ENCODE peak calls at places on chromosomes 1 and 21, in seven cellular contexts. A is PC-3, N is fibroblast of lung, M is GM23338, B is HCT116, Z is GM23248, R is OCI-LY7. P is an unnamed sample.

GRCh38 chr1:210362526-210362925 is 33.8 kb downstream of the HHAT start:
- DNase-seq in M (no peak), N (peak), Z (peak), A (no peak), R (no peak), B (no peak), P (no peak)

GRCh38 chr1:206575165-206575893 is 36.9 kb downstream of the EIF2D start:
- DNase-seq in B (no peak), A (no peak), N (peak), R (peak), M (peak), Z (peak), P (no peak)

GRCh38 chr1:209948155-209948554 is 10.1 kb downstream of the SYT14 start:
- DNase-seq in N (no peak), R (no peak), Z (no peak), M (no peak), B (no peak), A (no peak), P (no peak)

GRCh38 chr1:208269338-208269666 is 25.1 kb upstream of the PLXNA2 start:
- DNase-seq in N (no peak), M (no peak), R (no peak), Z (peak), B (no peak), A (no peak), P (no peak)

GRCh38 chr1:18549131-18549530 is 68.4 kb downstream of the KLHDC7A start:
- DNase-seq in A (no peak), M (no peak), N (no peak), Z (no peak), R (no peak), B (no peak), P (no peak)

GRCh38 chr21:15195768-15196167 is 131.0 kb upstream of the NRIP1 start:
- DNase-seq in B (no peak), Z (no peak), R (no peak), A (no peak), M (no peak), N (no peak), P (no peak)

GRCh38 chr21:41783476-41784150 is 16.8 kb upstream of the RIPK4 start:
- DNase-seq in Z (peak), B (peak), M (no peak), N (peak), A (peak), R (no peak), P (peak)

GRCh38 chr1:231159202-231159962 is 2.5 kb upstream of the TRIM67 start:
- DNase-seq in A (no peak), Z (no peak), N (no peak), M (no peak), B (no peak), R (no peak), P (no peak)

GRCh38 chr1:51192213-51192843 is 43.7 kb upstream of the RNF11 start:
- DNase-seq in M (peak), B (peak), A (peak), R (peak), Z (peak), N (peak), P (peak)

GRCh38 chr1:16146888-16147614 is 8.8 kb downstream of the EPHA2 start:
- DNase-seq in M (no peak), Z (peak), A (peak), B (no peak), R (no peak), N (peak), P (peak)

GRCh38 chr1:21937372-21938121 is 437 bp upstream of the HSPG2 start:
- DNase-seq in Z (peak), B (peak), R (peak), N (peak), M (peak), A (peak), P (peak)

GRCh38 chr1:72366473-72366872 is 84.1 kb upstream of the NEGR1 start:
- DNase-seq in R (no peak), M (no peak), A (peak), N (peak), B (no peak), Z (peak), P (peak)

GRCh38 chr1:219039755-219040154 is 133.9 kb upstream of the LYPLAL1 start:
- DNase-seq in N (no peak), B (no peak), M (no peak), R (no peak), A (no peak), Z (no peak), P (no peak)

GRCh38 chr1:18485227-18485626 is 4.5 kb downstream of the KLHDC7A start:
- DNase-seq in R (no peak), B (no peak), N (no peak), A (no peak), Z (no peak), M (no peak), P (no peak)

GRCh38 chr1:110207831-110208230 is 2.3 kb upstream of the KCNC4 start:
- DNase-seq in M (peak), B (no peak), Z (peak), R (peak), A (peak), N (peak), P (peak)

GRCh38 chr1:192803501-192803900 is 5.3 kb upstream of the RGS2 start:
- DNase-seq in M (no peak), N (no peak), R (no peak), Z (no peak), A (no peak), B (no peak), P (no peak)

GRCh38 chr21:33993286-33994231 is 78.0 kb upstream of the ATP5PO start:
- DNase-seq in M (no peak), A (no peak), Z (no peak), N (no peak), R (peak), B (no peak), P (no peak)

GRCh38 chr1:240320645-240321044 is 229.0 kb downstream of the FMN2 start:
- DNase-seq in N (peak), B (no peak), Z (no peak), M (no peak), R (no peak), A (no peak), P (no peak)

GRCh38 chr1:171506525-171507304 is 21.4 kb downstream of the PRRC2C start:
- DNase-seq in Z (no peak), R (no peak), N (peak), A (no peak), M (peak), B (no peak), P (no peak)

GRCh38 chr1:7341145-7341900 is 429.8 kb upstream of the VAMP3 start:
- DNase-seq in Z (peak), M (no peak), N (peak), A (no peak), B (no peak), R (no peak), P (no peak)

GRCh38 chr1:84348240-84348555 is 46.7 kb downstream of the SAMD13 start:
- DNase-seq in Z (peak), M (no peak), N (peak), A (peak), B (peak), R (no peak), P (peak)

GRCh38 chr1:160722726-160723125 is 11.1 kb upstream of the CD48 start:
- DNase-seq in A (no peak), N (no peak), R (no peak), B (no peak), Z (no peak), M (no peak), P (no peak)

GRCh38 chr1:18940303-18941020 is 16.0 kb downstream of the IFFO2 start:
- DNase-seq in R (no peak), N (no peak), Z (peak), M (no peak), A (no peak), B (no peak), P (no peak)

GRCh38 chr1:59718989-59719360 is 95.8 kb upstream of the HOOK1 start:
- DNase-seq in A (no peak), M (no peak), N (no peak), Z (no peak), R (no peak), B (no peak), P (no peak)

GRCh38 chr1:211129790-211130189 is 4.2 kb downstream of the KCNH1 start:
- DNase-seq in B (no peak), Z (no peak), N (no peak), M (no peak), R (no peak), A (no peak), P (no peak)

GRCh38 chr1:107690491-107690890 is 274.5 kb downstream of the VAV3 start:
- DNase-seq in A (no peak), N (no peak), Z (no peak), B (no peak), R (no peak), M (no peak), P (no peak)

GRCh38 chr1:38371505-38371844 is 324.9 kb upstream of the POU3F1 start:
- DNase-seq in N (peak), B (no peak), Z (no peak), M (no peak), A (no peak), R (peak), P (no peak)

GRCh38 chr1:155463865-155464264 is 98.7 kb downstream of the ASH1L start:
- DNase-seq in B (no peak), N (peak), A (no peak), R (no peak), M (no peak), Z (peak), P (peak)

GRCh38 chr1:168966217-168966616 is 140.3 kb upstream of the ATP1B1 start:
- DNase-seq in B (peak), A (no peak), N (no peak), M (no peak), R (no peak), Z (no peak), P (no peak)

GRCh38 chr1:54480201-54480848 is 67.7 kb upstream of the ACOT11 start:
- DNase-seq in B (no peak), A (no peak), Z (no peak), M (peak), R (peak), N (no peak), P (no peak)

GRCh38 chr1:184160942-184161698 is 109.6 kb downstream of the TSEN15 start:
- DNase-seq in R (no peak), Z (peak), B (no peak), A (no peak), N (peak), M (no peak), P (peak)

GRCh38 chr1:197468581-197469175 is 200.6 kb downstream of the CRB1 start:
- DNase-seq in B (no peak), Z (no peak), N (no peak), R (no peak), A (no peak), M (no peak), P (no peak)

GRCh38 chr1:245771521-245772281 is 616.9 kb downstream of the KIF26B start:
- DNase-seq in Z (peak), A (peak), N (peak), M (no peak), B (no peak), R (no peak), P (peak)

GRCh38 chr1:167345386-167345733 is 124.7 kb downstream of the POU2F1 start:
- DNase-seq in R (no peak), A (no peak), Z (peak), N (peak), M (no peak), B (no peak), P (no peak)

GRCh38 chr21:43792406-43792805 is 3.0 kb downstream of the RRP1 start:
- DNase-seq in R (no peak), M (no peak), N (no peak), A (no peak), Z (no peak), B (no peak), P (no peak)

GRCh38 chr1:247043406-247043805 is 35.2 kb downstream of the ZNF670 start:
- DNase-seq in N (no peak), A (no peak), Z (no peak), M (no peak), B (no peak), R (no peak), P (no peak)

GRCh38 chr1:197915217-197915616 is 2.0 kb upstream of the LHX9 start:
- DNase-seq in N (no peak), M (peak), B (no peak), A (no peak), Z (no peak), R (no peak), P (no peak)

GRCh38 chr1:162678439-162678838 is 46.2 kb downstream of the DDR2 start:
- DNase-seq in R (no peak), Z (peak), M (no peak), N (peak), B (peak), A (peak), P (no peak)

GRCh38 chr1:223720987-223721591 is 8.8 kb downstream of the CAPN2 start:
- DNase-seq in R (no peak), M (no peak), Z (peak), N (peak), B (no peak), A (peak), P (peak)

GRCh38 chr1:230427981-230428380 is 1.8 kb upstream of the PGBD5 start:
- DNase-seq in Z (no peak), B (no peak), M (peak), N (no peak), A (no peak), R (no peak), P (no peak)

GRCh38 chr1:44418022-44418673 is 13.1 kb downstream of the RNF220 start:
- DNase-seq in N (no peak), Z (no peak), B (no peak), M (peak), R (no peak), A (peak), P (no peak)
- H2AFZ ChIP-seq in N (no peak), Z (no peak), B (no peak), M (no peak), R (no peak), A (peak), P (no peak)

GRCh38 chr1:11982010-11982392 is 1.8 kb downstream of the MFN2 start:
- DNase-seq in B (peak), M (peak), R (no peak), N (no peak), A (no peak), Z (peak), P (no peak)

GRCh38 chr1:11984559-11984958 is 4.3 kb downstream of the MFN2 start:
- DNase-seq in B (no peak), Z (no peak), M (no peak), N (no peak), R (no peak), A (no peak), P (no peak)

GRCh38 chr1:11989669-11990068 is 9.4 kb downstream of the MFN2 start:
- DNase-seq in N (no peak), Z (no peak), B (no peak), M (no peak), A (no peak), R (no peak), P (no peak)

GRCh38 chr1:11984121-11984520 is 3.9 kb downstream of the MFN2 start:
- DNase-seq in M (no peak), R (no peak), B (no peak), N (no peak), A (no peak), Z (no peak), P (no peak)

GRCh38 chr1:11985851-11986250 is 5.6 kb downstream of the MFN2 start:
- DNase-seq in R (no peak), M (no peak), B (no peak), N (no peak), A (no peak), Z (peak), P (no peak)
- H2AFZ ChIP-seq in R (no peak), M (no peak), B (no peak), N (no peak), A (no peak), Z (no peak), P (no peak)

GRCh38 chr1:248858096-248858890 is 592 bp downstream of the ZNF692 start:
- DNase-seq in Z (peak), M (peak), R (peak), N (peak), A (peak), B (peak), P (peak)
- H2AFZ ChIP-seq in Z (peak), M (peak), R (peak), N (peak), A (peak), B (no peak), P (peak)

GRCh38 chr1:91165033-91165654 is 143.3 kb upstream of the ZNF644 start:
- DNase-seq in Z (peak), A (peak), N (peak), M (peak), R (peak), B (peak), P (peak)
- H2AFZ ChIP-seq in Z (peak), A (no peak), N (no peak), M (peak), R (no peak), B (peak), P (peak)

GRCh38 chr1:14888374-14888773 is 265.2 kb upstream of the TMEM51 start:
- DNase-seq in Z (no peak), R (no peak), A (no peak), N (no peak), M (no peak), B (no peak), P (no peak)

GRCh38 chr1:14881775-14882672 is 271.5 kb upstream of the TMEM51 start:
- DNase-seq in A (no peak), B (no peak), N (peak), Z (peak), M (no peak), R (peak), P (peak)

GRCh38 chr1:14887044-14887443 is 266.5 kb upstream of the TMEM51 start:
- DNase-seq in Z (no peak), B (no peak), N (no peak), A (no peak), M (no peak), R (no peak), P (no peak)

GRCh38 chr1:14887936-14888335 is 265.6 kb upstream of the TMEM51 start:
- DNase-seq in Z (no peak), R (no peak), N (no peak), B (no peak), M (no peak), A (no peak), P (no peak)

DNA sequence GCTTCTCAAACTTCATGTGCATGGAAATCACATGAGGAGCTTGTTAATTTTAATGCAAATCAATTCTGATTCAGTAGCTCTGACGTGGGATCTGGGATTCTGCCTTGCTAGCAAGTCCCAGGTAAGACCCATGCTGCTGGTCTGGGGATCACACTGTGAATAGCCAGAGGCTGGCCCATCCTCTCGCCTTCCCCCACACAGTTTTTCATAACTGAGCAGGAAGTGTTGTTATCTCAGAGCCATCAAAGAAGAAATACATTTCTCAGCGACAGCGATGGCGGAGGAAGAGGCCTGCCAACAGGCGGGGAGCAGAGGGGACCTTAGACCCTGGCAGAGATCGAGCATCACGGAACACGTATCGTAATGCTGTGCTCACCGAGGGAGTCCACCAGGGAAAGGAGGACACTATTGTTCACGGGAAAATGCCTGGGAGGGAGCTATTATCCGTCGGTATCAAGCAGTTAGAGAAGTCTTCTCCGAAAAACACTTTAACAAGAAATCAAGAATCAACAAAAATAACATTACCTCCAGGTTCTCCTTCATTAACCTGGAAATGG is 268.9 kb upstream of the TMEM51 start:
- DNase-seq in Z (no peak), R (no peak), A (no peak), M (no peak), N (no peak), B (no peak), P (no peak)
- H2AFZ ChIP-seq in Z (no peak), R (no peak), A (no peak), M (no peak), N (no peak), B (no peak), P (no peak)

DNA sequence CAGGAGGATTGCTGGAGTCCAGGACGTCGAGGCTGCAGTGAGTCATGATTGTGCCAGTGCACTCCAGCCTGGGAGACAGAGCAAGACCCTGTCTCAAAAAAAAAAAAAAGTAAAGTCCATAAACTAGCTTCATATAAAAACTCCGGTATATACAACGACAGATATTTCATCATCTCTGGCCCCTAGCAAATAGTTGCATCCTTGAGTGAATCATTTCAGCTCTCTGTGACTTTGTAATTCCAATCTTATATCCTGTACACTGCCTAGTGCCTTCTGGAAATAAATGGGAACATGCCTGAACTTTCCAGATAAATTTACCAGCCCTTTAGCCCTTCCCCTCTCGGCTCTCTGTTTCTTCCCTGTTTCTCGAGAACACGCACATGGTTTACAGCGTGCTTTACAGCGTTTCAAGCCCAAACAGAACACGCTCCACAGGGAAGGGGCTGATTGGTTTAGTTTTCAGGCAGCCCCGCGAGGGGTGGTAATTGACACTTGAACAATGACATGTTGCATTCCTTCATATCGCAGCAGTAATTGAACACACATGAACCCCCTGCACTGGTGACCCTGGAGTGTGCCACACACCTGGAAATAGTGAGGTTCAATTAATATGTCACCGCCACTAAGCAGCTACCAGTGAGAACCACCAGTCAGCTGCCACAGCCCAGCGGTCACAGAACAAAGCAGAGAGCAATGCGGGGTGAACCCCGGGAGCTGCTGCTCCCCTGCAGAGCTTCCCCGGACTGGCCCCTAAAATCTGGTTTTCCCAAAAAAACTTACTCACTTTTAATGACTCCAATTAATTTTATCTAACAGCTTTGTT is 35.7 kb upstream of the SIM2 start:
- DNase-seq in Z (peak), B (no peak), M (no peak), N (no peak), A (peak), R (no peak), P (no peak)
- H2AFZ ChIP-seq in Z (no peak), B (no peak), M (no peak), N (no peak), A (peak), R (no peak), P (no peak)

P was measured in trophoblast cell.